ENCODE peak calls at places on chromosomes 1 and 21, in seven cellular contexts. T is left cardiac atrium; S is activated CD4-positive, CD25-positive, alpha-beta regulatory T cell; L is effector memory CD4-positive, alpha-beta T cell; H is activated CD4-positive, alpha-beta T cell treated with anti-CD3 and anti-CD28 coated beads, Interleukin-2, amount 50 U/mL, for 48 hours; A is posterior vena cava; N is NCI-H446. C is an unnamed sample.

GRCh38 chr1:9235123-9235513 is 544 bp downstream of the H6PD start:
- DNase-seq in T (peak), S (no peak), L (no peak), H (no peak), A (no peak), N (peak), C (peak)

GRCh38 chr1:183432548-183432875 is 14.3 kb upstream of the NMNAT2 start:
- DNase-seq in T (no peak), S (no peak), L (no peak), H (no peak), A (no peak), N (no peak), C (no peak)

GRCh38 chr1:42163114-42163513 is 1.4 kb downstream of the GUCA2A start:
- DNase-seq in T (no peak), S (no peak), L (no peak), H (no peak), A (no peak), N (no peak), C (no peak)

GRCh38 chr1:99737016-99737415 is 29.4 kb downstream of the FRRS1 start:
- DNase-seq in T (no peak), S (no peak), L (no peak), H (no peak), A (no peak), N (peak), C (no peak)

GRCh38 chr21:43273708-43274021 is 104.9 kb downstream of the CRYAA start:
- DNase-seq in T (peak), S (no peak), L (no peak), H (no peak), A (no peak), N (no peak), C (no peak)

GRCh38 chr1:4653796-4654715 is at the start of gene AJAP1:
- DNase-seq in T (no peak), S (no peak), L (no peak), H (no peak), A (peak), N (no peak), C (no peak)

GRCh38 chr1:218711884-218712674 is 366.9 kb downstream of the TGFB2 start:
- DNase-seq in T (peak), S (no peak), L (no peak), H (no peak), A (no peak), N (no peak), C (peak)

GRCh38 chr1:226798427-226799411 is 59.6 kb upstream of the ITPKB start:
- DNase-seq in T (no peak), S (peak), L (peak), H (peak), A (no peak), N (no peak), C (no peak)

GRCh38 chr1:54329337-54329954 is 76.7 kb downstream of the SSBP3 start:
- DNase-seq in T (no peak), S (no peak), L (no peak), H (no peak), A (no peak), N (no peak), C (no peak)

GRCh38 chr1:66176012-66176715 is 357.8 kb upstream of the SGIP1 start:
- DNase-seq in T (no peak), S (no peak), L (no peak), H (no peak), A (no peak), N (no peak), C (no peak)

GRCh38 chr1:157770442-157771043 is 6.4 kb downstream of the FCRL2 start:
- DNase-seq in T (no peak), S (no peak), L (no peak), H (no peak), A (no peak), N (no peak), C (no peak)

GRCh38 chr1:50278352-50278878 is 144.8 kb downstream of the DMRTA2 start:
- DNase-seq in T (no peak), S (no peak), L (no peak), H (no peak), A (no peak), N (no peak), C (no peak)

GRCh38 chr21:45142469-45142868 is 68.1 kb downstream of the ADARB1 start:
- DNase-seq in T (peak), S (no peak), L (no peak), H (no peak), A (peak), N (peak), C (peak)

GRCh38 chr21:42058631-42059111 is 12.4 kb upstream of the UMODL1 start:
- DNase-seq in T (no peak), S (no peak), L (no peak), H (no peak), A (peak), N (no peak), C (peak)

GRCh38 chr1:73717971-73718370 is 480.0 kb downstream of the LRRIQ3 start:
- DNase-seq in T (no peak), S (no peak), L (no peak), H (no peak), A (no peak), N (no peak), C (no peak)

GRCh38 chr1:233105225-233105624 is 154.8 kb downstream of the NTPCR start:
- DNase-seq in T (no peak), S (no peak), L (no peak), H (no peak), A (no peak), N (no peak), C (no peak)

GRCh38 chr1:40389871-40390560 is 16.5 kb downstream of the SMAP2 start:
- DNase-seq in T (no peak), S (no peak), L (no peak), H (no peak), A (no peak), N (no peak), C (no peak)

GRCh38 chr1:12249181-12249580 is 19.4 kb downstream of the VPS13D start:
- DNase-seq in T (no peak), S (no peak), L (no peak), H (no peak), A (no peak), N (no peak), C (no peak)

GRCh38 chr1:229554886-229555621 is 3.5 kb downstream of the ABCB10 start:
- DNase-seq in T (no peak), S (no peak), L (no peak), H (no peak), A (no peak), N (no peak), C (no peak)

GRCh38 chr1:67987046-67987799 is 63.2 kb downstream of the DIRAS3 start:
- DNase-seq in T (no peak), S (no peak), L (no peak), H (no peak), A (no peak), N (no peak), C (no peak)

GRCh38 chr1:25748531-25749205 is 51.3 kb upstream of the SELENON start:
- DNase-seq in T (no peak), S (no peak), L (no peak), H (no peak), A (no peak), N (peak), C (no peak)

GRCh38 chr1:175195281-175195680 is 2.7 kb upstream of the KIAA0040 start:
- DNase-seq in T (no peak), S (no peak), L (no peak), H (no peak), A (no peak), N (no peak), C (no peak)

GRCh38 chr21:33058468-33059318 is 11.2 kb upstream of the OLIG1 start:
- DNase-seq in T (peak), S (no peak), L (no peak), H (no peak), A (no peak), N (peak), C (peak)

GRCh38 chr1:12161662-12162458 is 4.9 kb upstream of the TNFRSF1B start:
- DNase-seq in T (peak), S (peak), L (peak), H (peak), A (peak), N (no peak), C (peak)

GRCh38 chr1:17046043-17046657 is 7.7 kb downstream of the SDHB start:
- DNase-seq in T (no peak), S (no peak), L (no peak), H (no peak), A (no peak), N (peak), C (no peak)

GRCh38 chr1:227170361-227171166 is 147.7 kb downstream of the CDC42BPA start:
- DNase-seq in T (no peak), S (no peak), L (no peak), H (no peak), A (no peak), N (no peak), C (no peak)

GRCh38 chr1:226945106-226945857 is 5.2 kb downstream of the COQ8A start:
- DNase-seq in T (no peak), S (no peak), L (no peak), H (no peak), A (no peak), N (peak), C (peak)

GRCh38 chr1:234600418-234601216 is 9.4 kb downstream of the IRF2BP2 start:
- DNase-seq in T (peak), S (no peak), L (no peak), H (no peak), A (no peak), N (peak), C (peak)

GRCh38 chr1:53693773-53694717 is 44.9 kb downstream of the GLIS1 start:
- DNase-seq in T (no peak), S (no peak), L (no peak), H (no peak), A (no peak), N (no peak), C (no peak)

GRCh38 chr1:158087320-158087927 is 93.3 kb upstream of the CD1D start:
- DNase-seq in T (peak), S (no peak), L (no peak), H (peak), A (no peak), N (peak), C (peak)

GRCh38 chr1:232247669-232248068 is 382.3 kb downstream of the SIPA1L2 start:
- DNase-seq in T (no peak), S (no peak), L (no peak), H (no peak), A (no peak), N (no peak), C (no peak)

GRCh38 chr1:39981957-39982356 is 27.0 kb downstream of the MFSD2A start:
- DNase-seq in T (no peak), S (no peak), L (no peak), H (no peak), A (no peak), N (peak), C (no peak)

GRCh38 chr21:26583737-26584136 is 10.7 kb upstream of the CYYR1 start:
- DNase-seq in T (no peak), S (no peak), L (no peak), H (no peak), A (no peak), N (no peak), C (no peak)